ENCODE peak calls at places on chromosomes 5 and 9, in five cellular contexts. A is NCI-H1105; G is ascending aorta; S is stimulated activated naive CD4-positive, alpha-beta T cell; M is NCI-H146. F is an unnamed sample.

GRCh38 chr5:73766902-73767301 is 140.9 kb downstream of the ARHGEF28 start:
- DNase-seq in S (no peak), A (no peak), M (no peak), G (no peak), F (no peak)

GRCh38 chr5:119356384-119357188 is 767 bp downstream of the TNFAIP8 start:
- DNase-seq in S (no peak), M (no peak), A (peak), G (no peak), F (no peak)

GRCh38 chr9:114382951-114383865 is 4.6 kb downstream of the AKNA start:
- DNase-seq in M (no peak), S (peak), A (no peak), G (peak), F (peak)

GRCh38 chr5:83538788-83539535 is 67.4 kb downstream of the VCAN start:
- DNase-seq in A (no peak), G (no peak), M (no peak), S (no peak), F (no peak)

GRCh38 chr9:89803403-89803802 is 198.6 kb downstream of the GADD45G start:
- DNase-seq in M (no peak), G (no peak), A (no peak), S (no peak), F (no peak)

GRCh38 chr9:34540826-34541225 is 18.0 kb upstream of the ENHO start:
- DNase-seq in M (no peak), G (no peak), S (no peak), A (no peak), F (no peak)

GRCh38 chr9:95268681-95269080 is 48.8 kb downstream of the FANCC start:
- DNase-seq in G (no peak), M (peak), A (peak), S (no peak), F (no peak)

GRCh38 chr5:116964438-116964837 is 389.8 kb upstream of the SEMA6A start:
- DNase-seq in S (no peak), A (no peak), G (no peak), M (no peak), F (no peak)

GRCh38 chr9:99365233-99365980 is 143.3 kb downstream of the SEC61B start:
- DNase-seq in M (no peak), G (no peak), S (no peak), A (no peak), F (no peak)

GRCh38 chr5:123089572-123089970 is 530 bp downstream of the PRDM6 start:
- DNase-seq in M (no peak), S (no peak), A (no peak), G (no peak), F (no peak)

GRCh38 chr5:53343187-53343586 is 137.2 kb upstream of the FST start:
- DNase-seq in G (no peak), M (no peak), S (no peak), A (no peak), F (no peak)

GRCh38 chr9:112002847-112003457 is 106.3 kb downstream of the UGCG start:
- DNase-seq in G (no peak), M (no peak), A (no peak), S (no peak), F (no peak)

GRCh38 chr9:36729902-36730301 is 157.2 kb downstream of the MELK start:
- DNase-seq in S (no peak), G (no peak), A (no peak), M (no peak), F (no peak)

GRCh38 chr5:65061250-65061973 is 292.7 kb downstream of the CWC27 start:
- DNase-seq in S (no peak), A (no peak), G (no peak), M (no peak), F (no peak)

GRCh38 chr5:33997331-33997983 is 10.4 kb downstream of the AMACR start:
- DNase-seq in G (peak), S (no peak), A (peak), M (peak), F (peak)

GRCh38 chr9:117028103-117028858 is 341.2 kb downstream of the TRIM32 start:
- DNase-seq in G (no peak), S (no peak), A (no peak), M (no peak), F (no peak)

GRCh38 chr5:10914741-10915480 is 153.9 kb upstream of the DAP start:
- DNase-seq in M (no peak), A (no peak), S (no peak), G (no peak), F (no peak)

F was measured in effector CD4-positive, alpha-beta T cell.